ENCODE peak calls at places on chromosomes 2 and 18, in four cellular contexts. One of them, this sample, is unnamed.

GRCh38 chr2:218618102-218618860 is 10.6 kb downstream of the PLCD4 start:
- DNase-seq in K562: no peak
- DNase-seq in HepG2: peak
- DNase-seq in GM12878: no peak
- DNase-seq in this sample: no peak

GRCh38 chr2:1818404-1818803 is 74.1 kb upstream of the PXDN start:
- DNase-seq in K562: no peak
- DNase-seq in HepG2: no peak
- DNase-seq in GM12878: no peak
- DNase-seq in this sample: peak

GRCh38 chr2:15980605-15981098 is 40.3 kb downstream of the MYCN start:
- DNase-seq in K562: no peak
- DNase-seq in HepG2: no peak
- DNase-seq in GM12878: no peak
- DNase-seq in this sample: no peak

GRCh38 chr2:85635636-85636035 is 19.6 kb downstream of the USP39 start:
- DNase-seq in K562: no peak
- DNase-seq in HepG2: no peak
- DNase-seq in GM12878: no peak
- DNase-seq in this sample: no peak

GRCh38 chr2:138730497-138731030 is 49.6 kb downstream of the NXPH2 start:
- DNase-seq in K562: no peak
- DNase-seq in HepG2: no peak
- DNase-seq in GM12878: no peak
- DNase-seq in this sample: no peak

GRCh38 chr2:240407090-240407489 is 28.4 kb upstream of the GPC1 start:
- DNase-seq in K562: no peak
- DNase-seq in HepG2: no peak
- DNase-seq in GM12878: no peak
- DNase-seq in this sample: no peak

GRCh38 chr2:219688560-219689445 is 61.4 kb downstream of the SLC4A3 start:
- DNase-seq in K562: no peak
- DNase-seq in HepG2: peak
- DNase-seq in GM12878: no peak
- DNase-seq in this sample: no peak

GRCh38 chr2:76194376-76194775 is 483.7 kb upstream of the GCFC2 start:
- DNase-seq in K562: no peak
- DNase-seq in HepG2: no peak
- DNase-seq in GM12878: no peak
- DNase-seq in this sample: no peak

GRCh38 chr2:238281826-238282480 is 6.5 kb downstream of the PER2 start:
- DNase-seq in K562: no peak
- DNase-seq in HepG2: no peak
- DNase-seq in GM12878: no peak
- DNase-seq in this sample: no peak

GRCh38 chr2:71831208-71831577 is 316.5 kb downstream of the CYP26B1 start:
- DNase-seq in K562: no peak
- DNase-seq in HepG2: no peak
- DNase-seq in GM12878: no peak
- DNase-seq in this sample: peak

GRCh38 chr2:158984554-158985207 is 16.2 kb downstream of the TANC1 start:
- DNase-seq in K562: no peak
- DNase-seq in HepG2: no peak
- DNase-seq in GM12878: no peak
- DNase-seq in this sample: no peak

GRCh38 chr2:190505696-190506095 is 28.8 kb downstream of the NEMP2 start:
- DNase-seq in K562: no peak
- DNase-seq in HepG2: no peak
- DNase-seq in GM12878: no peak
- DNase-seq in this sample: no peak

GRCh38 chr18:79786304-79786703 is 11.4 kb upstream of the KCNG2 start:
- DNase-seq in K562: no peak
- DNase-seq in HepG2: no peak
- DNase-seq in GM12878: no peak
- DNase-seq in this sample: no peak

GRCh38 chr18:36321636-36322407 is 24.3 kb downstream of the FHOD3 start:
- DNase-seq in K562: no peak
- DNase-seq in HepG2: no peak
- DNase-seq in GM12878: no peak
- DNase-seq in this sample: peak

GRCh38 chr18:74944676-74945075 is 264.3 kb downstream of the PTGR3 start:
- DNase-seq in K562: no peak
- DNase-seq in HepG2: no peak
- DNase-seq in GM12878: no peak
- DNase-seq in this sample: peak

GRCh38 chr18:48750485-48751175 is 200.1 kb downstream of the SMAD7 start:
- DNase-seq in K562: no peak
- DNase-seq in HepG2: no peak
- DNase-seq in GM12878: no peak
- DNase-seq in this sample: no peak

GRCh38 chr18:46555213-46555612 is 101.8 kb downstream of the LOXHD1 start:
- DNase-seq in K562: no peak
- DNase-seq in HepG2: peak
- DNase-seq in GM12878: no peak
- DNase-seq in this sample: no peak

GRCh38 chr2:121504316-121504715 is 26.4 kb upstream of the RNU4ATAC start:
- DNase-seq in K562: no peak
- DNase-seq in HepG2: no peak
- DNase-seq in GM12878: no peak
- DNase-seq in this sample: no peak

GRCh38 chr2:120546077-120546864 is 189.4 kb upstream of the GLI2 start:
- DNase-seq in K562: peak
- DNase-seq in HepG2: peak
- DNase-seq in GM12878: no peak
- DNase-seq in this sample: no peak

GRCh38 chr2:127961729-127962128 is 66.1 kb downstream of the SAP130 start:
- DNase-seq in K562: no peak
- DNase-seq in HepG2: no peak
- DNase-seq in GM12878: no peak
- DNase-seq in this sample: no peak

GRCh38 chr2:36357506-36358316 is 2.1 kb downstream of the CRIM1 start:
- DNase-seq in K562: no peak
- DNase-seq in HepG2: peak
- DNase-seq in GM12878: no peak
- DNase-seq in this sample: peak

GRCh38 chr18:21669736-21670135 is 34.8 kb downstream of the ABHD3 start:
- DNase-seq in K562: no peak
- DNase-seq in HepG2: no peak
- DNase-seq in GM12878: no peak
- DNase-seq in this sample: peak

GRCh38 chr2:37326285-37326684 is 1.7 kb upstream of the PRKD3 start:
- DNase-seq in K562: no peak
- DNase-seq in HepG2: no peak
- DNase-seq in GM12878: no peak
- DNase-seq in this sample: peak

GRCh38 chr2:132824716-132825115 is 154.7 kb upstream of the LYPD1 start:
- DNase-seq in K562: no peak
- DNase-seq in HepG2: no peak
- DNase-seq in GM12878: no peak
- DNase-seq in this sample: no peak

GRCh38 chr2:37566517-37566961 is 104.9 kb downstream of the CDC42EP3 start:
- DNase-seq in K562: no peak
- DNase-seq in HepG2: no peak
- DNase-seq in GM12878: no peak
- DNase-seq in this sample: no peak

GRCh38 chr2:134459706-134460406 is 206.0 kb downstream of the MGAT5 start:
- DNase-seq in K562: no peak
- DNase-seq in HepG2: no peak
- DNase-seq in GM12878: no peak
- DNase-seq in this sample: no peak

GRCh38 chr2:158297606-158298005 is 158.9 kb downstream of the CCDC148 start:
- DNase-seq in K562: no peak
- DNase-seq in HepG2: no peak
- DNase-seq in GM12878: no peak
- DNase-seq in this sample: no peak

GRCh38 chr2:216553093-216553478 is 54.4 kb downstream of the RPL37A start:
- DNase-seq in K562: no peak
- DNase-seq in HepG2: peak
- DNase-seq in GM12878: no peak
- DNase-seq in this sample: no peak

GRCh38 chr2:84938194-84938879 is 32.6 kb upstream of the KCMF1 start:
- DNase-seq in K562: no peak
- DNase-seq in HepG2: peak
- DNase-seq in GM12878: peak
- DNase-seq in this sample: peak

GRCh38 chr2:167651406-167652151 is 595.8 kb downstream of the STK39 start:
- DNase-seq in K562: no peak
- DNase-seq in HepG2: peak
- DNase-seq in GM12878: no peak
- DNase-seq in this sample: no peak

GRCh38 chr2:174901075-174901474 is 104.1 kb downstream of the CHN1 start:
- DNase-seq in K562: no peak
- DNase-seq in HepG2: no peak
- DNase-seq in GM12878: no peak
- DNase-seq in this sample: no peak

GRCh38 chr2:94759211-94759610 is 112.0 kb upstream of the TEKT4 start:
- DNase-seq in K562: peak
- DNase-seq in HepG2: peak
- DNase-seq in GM12878: no peak
- DNase-seq in this sample: peak

GRCh38 chr2:194545978-194546377 is 1111.0 kb upstream of the SLC39A10 start:
- DNase-seq in K562: no peak
- DNase-seq in HepG2: peak
- DNase-seq in GM12878: no peak
- DNase-seq in this sample: no peak

GRCh38 chr2:241768850-241769249 is 7.8 kb upstream of the GAL3ST2 start:
- DNase-seq in K562: peak
- DNase-seq in HepG2: no peak
- DNase-seq in GM12878: no peak
- DNase-seq in this sample: no peak

GRCh38 chr2:33848486-33848885 is 249.4 kb upstream of the FAM98A start:
- DNase-seq in K562: no peak
- DNase-seq in HepG2: no peak
- DNase-seq in GM12878: no peak
- DNase-seq in this sample: no peak

GRCh38 chr2:140918426-140918825 is 1212.4 kb downstream of the LRP1B start:
- DNase-seq in K562: no peak
- DNase-seq in HepG2: no peak
- DNase-seq in GM12878: no peak
- DNase-seq in this sample: no peak

DNA sequence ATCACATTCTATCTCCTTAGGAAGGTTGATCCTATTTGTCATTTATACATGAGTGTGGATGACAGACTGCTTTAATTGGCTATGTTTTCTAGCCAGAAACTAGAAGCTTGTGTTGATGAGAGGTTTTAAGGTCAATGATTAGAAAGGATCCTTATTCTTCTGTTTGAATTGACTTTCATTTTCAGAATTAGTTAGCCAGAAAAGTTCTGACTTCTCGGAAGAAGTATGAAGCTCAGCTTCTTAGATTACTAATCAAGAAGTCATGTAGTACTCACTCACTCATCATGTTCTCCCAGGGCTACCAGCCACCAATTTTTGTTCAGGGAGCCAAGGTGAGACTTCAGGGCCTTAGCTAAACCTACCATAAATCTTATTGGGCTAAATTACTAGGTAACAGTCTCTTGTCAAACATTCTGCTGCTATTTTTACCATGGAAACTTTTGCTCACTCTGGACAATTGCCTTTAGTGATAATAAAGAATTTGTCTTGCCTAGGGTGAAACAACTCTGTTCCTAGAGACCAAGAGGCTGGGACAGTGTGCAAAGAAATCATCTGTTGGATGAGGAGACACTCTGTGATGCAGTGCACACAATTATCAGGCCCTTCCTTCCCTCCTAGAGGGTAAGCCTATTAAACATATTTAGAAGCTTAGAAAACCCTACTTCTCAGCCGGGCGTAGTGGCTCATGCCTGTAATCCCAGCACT is 111.6 kb upstream of the DNMT3A start:
- DNase-seq in K562: no peak
- DNase-seq in HepG2: no peak
- DNase-seq in GM12878: peak
- DNase-seq in this sample: no peak
- TF ChIP-seq POLR2AphosphoS2 in K562: no peak
- TF ChIP-seq POLR2AphosphoS2 in HepG2: no peak
- TF ChIP-seq POLR2AphosphoS2 in GM12878: no peak
- TF ChIP-seq POLR2AphosphoS2 in this sample: no peak

GRCh38 chr2:201735486-201735885 is 37.0 kb upstream of the MPP4 start:
- DNase-seq in K562: no peak
- DNase-seq in HepG2: peak
- DNase-seq in GM12878: no peak
- DNase-seq in this sample: no peak

GRCh38 chr2:201734111-201734510 is 35.7 kb upstream of the MPP4 start:
- DNase-seq in K562: no peak
- DNase-seq in HepG2: no peak
- DNase-seq in GM12878: no peak
- DNase-seq in this sample: no peak

GRCh38 chr2:201730651-201731280 is 32.3 kb upstream of the MPP4 start:
- DNase-seq in K562: no peak
- DNase-seq in HepG2: no peak
- DNase-seq in GM12878: no peak
- DNase-seq in this sample: no peak

GRCh38 chr2:201733544-201733943 is 35.1 kb upstream of the MPP4 start:
- DNase-seq in K562: no peak
- DNase-seq in HepG2: no peak
- DNase-seq in GM12878: no peak
- DNase-seq in this sample: no peak
- TF ChIP-seq HDAC2 in K562: no peak
- TF ChIP-seq HDAC2 in HepG2: no peak
- TF ChIP-seq HDAC2 in GM12878: no peak
- TF ChIP-seq HDAC2 in this sample: no peak

GRCh38 chr2:6917761-6918421 is 679 bp downstream of the RNF144A start:
- DNase-seq in K562: no peak
- DNase-seq in HepG2: no peak
- DNase-seq in GM12878: no peak
- DNase-seq in this sample: no peak
- TF ChIP-seq CEBPB in K562: no peak
- TF ChIP-seq CEBPB in HepG2: no peak
- TF ChIP-seq CEBPB in GM12878: no peak
- TF ChIP-seq CEBPB in this sample: no peak

DNA sequence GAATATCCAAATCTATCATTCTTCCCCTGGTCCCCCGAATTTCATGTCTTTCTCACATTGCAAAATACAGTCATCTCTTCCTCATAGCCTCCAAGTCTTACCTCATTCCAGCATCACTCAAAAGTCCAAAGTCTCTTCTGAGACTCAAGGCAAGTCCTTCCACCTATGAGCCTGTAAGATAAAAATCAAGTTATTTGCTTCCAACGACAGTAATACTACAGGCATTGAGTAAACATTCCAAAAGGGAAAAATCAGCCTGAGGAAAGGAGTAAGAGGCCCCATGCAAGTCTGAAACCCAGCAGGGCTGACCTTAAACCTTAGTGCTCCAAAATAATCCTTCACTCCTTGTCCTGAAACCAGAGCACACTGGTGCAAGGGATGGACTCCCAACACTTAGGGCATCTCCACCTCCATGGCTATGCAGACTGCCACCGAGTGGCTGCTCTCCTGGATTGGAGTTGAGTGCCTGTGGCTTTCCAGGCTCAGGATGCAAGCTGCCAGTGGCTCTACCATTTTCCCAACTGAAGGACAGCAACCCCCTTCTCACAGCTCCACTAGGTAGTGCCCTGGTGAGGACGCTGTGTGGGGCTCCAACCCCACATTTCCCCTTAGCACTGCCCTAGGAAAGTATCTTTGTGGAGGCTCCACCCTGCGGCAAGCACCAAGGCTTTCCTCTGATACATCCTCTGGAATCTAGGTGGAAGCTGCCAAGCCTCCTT is 16.3 kb downstream of the DTNA start:
- DNase-seq in K562: no peak
- DNase-seq in HepG2: peak
- DNase-seq in GM12878: no peak
- DNase-seq in this sample: no peak
- TF ChIP-seq POLR2AphosphoS2 in K562: no peak
- TF ChIP-seq POLR2AphosphoS2 in HepG2: no peak
- TF ChIP-seq POLR2AphosphoS2 in GM12878: no peak
- TF ChIP-seq POLR2AphosphoS2 in this sample: no peak